ENCODE peak calls at places on chromosomes 13 and 19, in eight cellular contexts. O is lower lobe of right lung, A is uterus, P is pancreas, L is neural progenitor cell, R is PC-3, T is upper lobe of left lung, Z is thoracic aorta. U is an unnamed sample.
A peak's percentile ranks its signal among the peaks of the same experiment; 100 is the strongest.

GRCh38 chr13:75368167-75368566 is 113.8 kb downstream of the TBC1D4 start:
- DNase-seq in O (no peak), A (peak; percentile 61), P (no peak), L (no peak), R (peak; percentile 65), T (no peak), Z (peak; percentile 14), U (no peak)

GRCh38 chr13:24683833-24684599 is 3.8 kb downstream of the ATP12A start:
- DNase-seq in O (peak; percentile 65), A (no peak), P (peak; percentile 56), L (peak; percentile 88), R (peak; percentile 52), T (peak; percentile 76), Z (no peak), U (peak; percentile 35)

GRCh38 chr13:95391325-95391724 is 90.1 kb upstream of the ABCC4 start:
- DNase-seq in O (no peak), A (no peak), P (no peak), L (no peak), R (no peak), T (no peak), Z (no peak), U (no peak)

GRCh38 chr19:1261863-1262686 is 7.1 kb upstream of the CIRBP start:
- DNase-seq in O (peak; percentile 91), A (peak; percentile 89), P (peak; percentile 97), L (peak; percentile 23), R (peak; percentile 48), T (peak; percentile 96), Z (peak; percentile 74), U (no peak)

GRCh38 chr13:80309926-80310325 is 31.0 kb downstream of the SPRY2 start:
- DNase-seq in O (no peak), A (no peak), P (no peak), L (no peak), R (no peak), T (no peak), Z (no peak), U (no peak)

GRCh38 chr19:4305659-4306058 is 1.3 kb downstream of the FSD1 start:
- DNase-seq in O (no peak), A (no peak), P (no peak), L (no peak), R (no peak), T (no peak), Z (no peak), U (no peak)

GRCh38 chr13:100984349-100984748 is 309.8 kb upstream of the TMTC4 start:
- DNase-seq in O (no peak), A (no peak), P (no peak), L (no peak), R (no peak), T (no peak), Z (no peak), U (no peak)

GRCh38 chr19:34276614-34277013 is 22.3 kb downstream of the GARRE1 start:
- DNase-seq in O (no peak), A (no peak), P (no peak), L (no peak), R (no peak), T (no peak), Z (no peak), U (no peak)

GRCh38 chr19:16139752-16140151 is 3.7 kb upstream of the HSH2D start:
- DNase-seq in O (no peak), A (no peak), P (no peak), L (no peak), R (no peak), T (no peak), Z (no peak), U (no peak)

GRCh38 chr19:2702170-2703076 is at the start of gene GNG7:
- DNase-seq in O (peak; percentile 96), A (peak; percentile 92), P (peak; percentile 98), L (peak; percentile 97), R (peak; percentile 81), T (peak; percentile 95), Z (peak; percentile 61), U (peak; percentile 95)

GRCh38 chr13:65670014-65670625 is 1560.0 kb downstream of the PCDH9 start:
- DNase-seq in O (no peak), A (no peak), P (no peak), L (no peak), R (no peak), T (no peak), Z (no peak), U (no peak)

GRCh38 chr19:32651729-32652140 is 23.2 kb downstream of the ANKRD27 start:
- DNase-seq in O (no peak), A (no peak), P (no peak), L (peak; percentile 81), R (no peak), T (no peak), Z (no peak), U (no peak)

GRCh38 chr13:94712812-94713555 is 639 bp upstream of the SOX21 start:
- DNase-seq in O (no peak), A (no peak), P (no peak), L (peak; percentile 92), R (peak; percentile 74), T (no peak), Z (no peak), U (no peak)

GRCh38 chr13:51674276-51674675 is 90.0 kb downstream of the WDFY2 start:
- DNase-seq in O (peak; percentile 78), A (no peak), P (peak; percentile 78), L (peak; percentile 21), R (peak; percentile 88), T (peak; percentile 87), Z (no peak), U (no peak)

GRCh38 chr13:51675385-51675784 is 91.1 kb downstream of the WDFY2 start:
- DNase-seq in O (no peak), A (no peak), P (no peak), L (no peak), R (no peak), T (no peak), Z (no peak), U (no peak)

GRCh38 chr13:51676739-51677138 is 92.5 kb downstream of the WDFY2 start:
- DNase-seq in O (no peak), A (no peak), P (no peak), L (no peak), R (no peak), T (no peak), Z (no peak), U (no peak)

GRCh38 chr13:51673165-51673564 is 88.9 kb downstream of the WDFY2 start:
- DNase-seq in O (no peak), A (no peak), P (no peak), L (no peak), R (no peak), T (no peak), Z (no peak), U (no peak)

DNA sequence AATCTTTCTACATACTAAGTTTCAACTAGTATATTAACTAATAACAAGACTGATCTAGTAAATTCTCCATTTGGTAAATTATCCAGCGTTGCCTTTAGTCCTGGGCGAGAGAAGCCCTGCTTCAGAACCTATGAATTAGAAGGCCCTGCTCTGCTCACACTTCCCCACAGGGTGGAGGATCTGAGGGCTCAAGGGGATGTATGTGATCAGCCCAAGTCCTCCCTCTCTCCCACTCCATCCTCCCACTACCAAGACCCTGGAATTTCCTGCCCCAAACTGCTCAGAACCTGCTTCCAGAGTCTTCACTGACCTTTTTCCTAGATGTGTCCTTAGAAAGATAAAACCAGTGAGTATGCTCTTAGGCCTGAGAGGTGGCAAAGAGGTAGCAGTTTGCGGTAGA is 91.6 kb downstream of the WDFY2 start:
- DNase-seq in O (no peak), A (no peak), P (no peak), L (no peak), R (no peak), T (no peak), Z (no peak), U (no peak)
- TF ChIP-seq CTCF in O (no peak), A (no peak), P (no peak), L (no peak), R (no peak), T (no peak), Z (no peak), U (no peak)

DNA sequence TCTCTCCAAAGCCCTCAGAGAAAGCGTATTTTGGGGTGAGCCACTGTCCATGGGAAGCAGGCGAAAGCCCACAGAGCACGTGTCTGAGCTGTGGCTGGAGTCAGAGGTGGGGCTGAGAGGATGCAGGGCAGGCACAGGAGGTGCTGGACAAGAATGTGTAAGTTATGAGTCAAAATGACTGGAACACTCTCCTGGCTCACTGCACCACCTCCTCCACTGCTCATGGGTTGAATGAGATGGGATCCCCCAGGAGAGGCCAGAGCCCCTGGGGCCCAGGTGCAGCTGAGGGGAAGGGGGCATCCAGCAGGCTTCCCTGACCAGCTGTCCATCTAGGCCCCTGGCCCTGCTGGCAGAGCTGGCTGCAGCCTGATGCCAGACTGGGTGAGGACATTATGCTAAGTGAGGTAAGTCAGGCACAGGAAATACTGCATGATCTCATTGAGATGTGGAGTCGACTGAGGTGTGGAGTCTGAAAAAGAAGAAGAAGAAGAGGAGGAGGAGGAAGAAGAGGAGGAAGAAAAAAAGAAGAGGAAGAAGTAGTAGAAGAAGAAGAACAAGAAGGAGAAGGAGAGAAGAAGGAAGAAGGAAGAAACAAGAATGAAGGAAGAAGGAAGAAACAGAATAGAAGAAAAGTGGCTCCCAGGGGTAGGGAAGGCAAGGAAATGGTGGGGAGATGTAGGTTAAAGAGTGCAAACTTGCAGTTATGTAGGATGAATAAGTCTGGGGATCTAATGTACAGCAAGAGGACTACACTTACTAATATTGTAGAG is 747.4 kb downstream of the UQCRFS1 start:
- DNase-seq in O (no peak), A (no peak), P (no peak), L (no peak), R (no peak), T (no peak), Z (no peak), U (no peak)
- H3K27ac ChIP-seq in O (no peak overlapping the region), A (no peak overlapping the region), P (no peak overlapping the region), L (no peak overlapping the region), R (no peak overlapping the region), T (no peak overlapping the region), Z (no peak overlapping the region), U (no peak overlapping the region)

GRCh38 chr13:85260896-85261295 is 538.3 kb downstream of the SLITRK6 start:
- DNase-seq in O (no peak), A (no peak), P (no peak), L (no peak), R (no peak), T (no peak), Z (no peak), U (no peak)

GRCh38 chr13:85265296-85265695 is 533.9 kb downstream of the SLITRK6 start:
- DNase-seq in O (no peak), A (no peak), P (no peak), L (no peak), R (no peak), T (no peak), Z (no peak), U (no peak)

GRCh38 chr13:85266331-85266730 is 532.9 kb downstream of the SLITRK6 start:
- DNase-seq in O (no peak), A (no peak), P (no peak), L (no peak), R (peak; percentile 29), T (no peak), Z (no peak), U (no peak)

GRCh38 chr13:85266771-85267170 is 532.4 kb downstream of the SLITRK6 start:
- DNase-seq in O (no peak), A (no peak), P (no peak), L (peak; percentile 16), R (no peak), T (no peak), Z (no peak), U (no peak)

GRCh38 chr13:85261757-85262346 is 537.4 kb downstream of the SLITRK6 start:
- DNase-seq in O (no peak), A (no peak), P (no peak), L (no peak), R (peak; percentile 45), T (no peak), Z (no peak), U (no peak)
- TF ChIP-seq CTCF in O (peak; percentile 28), A (no peak), P (peak; percentile 6), L (peak; percentile 57), R (peak; percentile 67), T (no peak), Z (no peak), U (no peak)

GRCh38 chr13:28753946-28754345 is 35.2 kb upstream of the SLC46A3 start:
- DNase-seq in O (no peak), A (no peak), P (no peak), L (no peak), R (no peak), T (no peak), Z (no peak), U (no peak)
- H3K27ac ChIP-seq in O (no peak overlapping the region), A (peak overlapping the region; percentile 21), P (no peak overlapping the region), L (no peak overlapping the region), R (peak overlapping the region; percentile 76), T (peak overlapping the region; percentile 79), Z (peak overlapping the region; percentile 15), U (no peak overlapping the region)

U was measured in CD4-positive, alpha-beta T cell.